ENCODE peak calls at places on chromosomes 4 and X, in seven cellular contexts. One of them, this sample, is unnamed.

GRCh38 chr4:60128916-60129315 is 1071.2 kb upstream of the ADGRL3 start:
- DNase-seq in GM12878: no peak
- DNase-seq in HCT116: no peak
- DNase-seq in SK-N-SH: no peak
- DNase-seq in H1: no peak
- DNase-seq in HepG2: no peak
- DNase-seq in K562: no peak
- DNase-seq in this sample: no peak

GRCh38 chrX:40573763-40574162 is 7.0 kb upstream of the ATP6AP2 start:
- DNase-seq in H1: peak
- DNase-seq in HCT116: no peak
- DNase-seq in SK-N-SH: no peak
- DNase-seq in HepG2: peak
- DNase-seq in GM12878: no peak
- DNase-seq in K562: no peak
- DNase-seq in this sample: peak

GRCh38 chr4:1048781-1049590 is 37.6 kb downstream of the FGFRL1 start:
- DNase-seq in SK-N-SH: peak
- DNase-seq in K562: no peak
- DNase-seq in H1: peak
- DNase-seq in HepG2: no peak
- DNase-seq in HCT116: no peak
- DNase-seq in GM12878: no peak
- DNase-seq in this sample: no peak

GRCh38 chrX:139246295-139246694 is 284.2 kb upstream of the F9 start:
- DNase-seq in SK-N-SH: no peak
- DNase-seq in HCT116: no peak
- DNase-seq in K562: no peak
- DNase-seq in H1: no peak
- DNase-seq in GM12878: no peak
- DNase-seq in HepG2: no peak
- DNase-seq in this sample: no peak

GRCh38 chrX:9794495-9794894 is 8.3 kb downstream of the SHROOM2 start:
- DNase-seq in HCT116: no peak
- DNase-seq in SK-N-SH: no peak
- DNase-seq in HepG2: no peak
- DNase-seq in K562: no peak
- DNase-seq in GM12878: no peak
- DNase-seq in H1: no peak
- DNase-seq in this sample: no peak

GRCh38 chr4:15868065-15868464 is 70.5 kb downstream of the FGFBP1 start:
- DNase-seq in GM12878: no peak
- DNase-seq in K562: no peak
- DNase-seq in HepG2: no peak
- DNase-seq in SK-N-SH: no peak
- DNase-seq in H1: no peak
- DNase-seq in HCT116: no peak
- DNase-seq in this sample: no peak

GRCh38 chr4:1805493-1806222 is 12.6 kb downstream of the FGFR3 start:
- DNase-seq in HepG2: no peak
- DNase-seq in K562: no peak
- DNase-seq in HCT116: no peak
- DNase-seq in SK-N-SH: no peak
- DNase-seq in GM12878: no peak
- DNase-seq in H1: no peak
- DNase-seq in this sample: no peak

GRCh38 chrX:119775517-119776238 is 15.8 kb downstream of the RPL39 start:
- DNase-seq in GM12878: no peak
- DNase-seq in H1: no peak
- DNase-seq in K562: no peak
- DNase-seq in HCT116: no peak
- DNase-seq in HepG2: no peak
- DNase-seq in SK-N-SH: no peak
- DNase-seq in this sample: no peak

GRCh38 chrX:19121898-19122640 is at the start of gene ADGRG2:
- DNase-seq in SK-N-SH: peak
- DNase-seq in H1: peak
- DNase-seq in GM12878: no peak
- DNase-seq in K562: no peak
- DNase-seq in HepG2: no peak
- DNase-seq in HCT116: no peak
- DNase-seq in this sample: peak

GRCh38 chrX:154378059-154378798 is 866 bp upstream of the EMD start:
- DNase-seq in HepG2: no peak
- DNase-seq in K562: peak
- DNase-seq in H1: no peak
- DNase-seq in HCT116: no peak
- DNase-seq in GM12878: no peak
- DNase-seq in SK-N-SH: peak
- DNase-seq in this sample: peak

GRCh38 chr4:73437558-73437956 is 1.5 kb downstream of the AFP start:
- DNase-seq in HepG2: no peak
- DNase-seq in SK-N-SH: no peak
- DNase-seq in HCT116: no peak
- DNase-seq in GM12878: no peak
- DNase-seq in H1: no peak
- DNase-seq in K562: no peak
- DNase-seq in this sample: no peak

GRCh38 chr4:109589119-109589518 is 29.1 kb downstream of the MCUB start:
- DNase-seq in HepG2: no peak
- DNase-seq in SK-N-SH: no peak
- DNase-seq in K562: no peak
- DNase-seq in GM12878: no peak
- DNase-seq in H1: no peak
- DNase-seq in HCT116: no peak
- DNase-seq in this sample: no peak

GRCh38 chr4:183602444-183603102 is 56.4 kb downstream of the RWDD4 start:
- DNase-seq in HCT116: no peak
- DNase-seq in K562: no peak
- DNase-seq in H1: peak
- DNase-seq in SK-N-SH: no peak
- DNase-seq in GM12878: no peak
- DNase-seq in HepG2: no peak
- DNase-seq in this sample: no peak

GRCh38 chr4:54333657-54334056 is 104.6 kb downstream of the PDGFRA start:
- DNase-seq in SK-N-SH: no peak
- DNase-seq in H1: no peak
- DNase-seq in K562: no peak
- DNase-seq in GM12878: no peak
- DNase-seq in HepG2: no peak
- DNase-seq in HCT116: no peak
- DNase-seq in this sample: no peak
- TF ChIP-seq JUND in SK-N-SH: no peak
- TF ChIP-seq JUND in H1: no peak
- TF ChIP-seq JUND in K562: no peak
- TF ChIP-seq JUND in GM12878: no peak
- TF ChIP-seq JUND in HepG2: no peak
- TF ChIP-seq JUND in HCT116: no peak
- TF ChIP-seq JUND in this sample: no peak

GRCh38 chr4:3829211-3829953 is 63.2 kb downstream of the ADRA2C start:
- DNase-seq in GM12878: no peak
- DNase-seq in HCT116: no peak
- DNase-seq in K562: no peak
- DNase-seq in HepG2: no peak
- DNase-seq in SK-N-SH: no peak
- DNase-seq in H1: no peak
- DNase-seq in this sample: no peak
- TF ChIP-seq JUND in GM12878: no peak
- TF ChIP-seq JUND in HCT116: no peak
- TF ChIP-seq JUND in K562: no peak
- TF ChIP-seq JUND in HepG2: peak
- TF ChIP-seq JUND in SK-N-SH: no peak
- TF ChIP-seq JUND in H1: no peak
- TF ChIP-seq JUND in this sample: no peak

GRCh38 chr4:26238782-26239647 is 81.8 kb upstream of the RBPJ start:
- DNase-seq in H1: no peak
- DNase-seq in SK-N-SH: no peak
- DNase-seq in HCT116: no peak
- DNase-seq in GM12878: no peak
- DNase-seq in K562: no peak
- DNase-seq in HepG2: peak
- DNase-seq in this sample: no peak
- TF ChIP-seq JUND in H1: no peak
- TF ChIP-seq JUND in SK-N-SH: peak
- TF ChIP-seq JUND in HCT116: no peak
- TF ChIP-seq JUND in GM12878: no peak
- TF ChIP-seq JUND in K562: no peak
- TF ChIP-seq JUND in HepG2: no peak
- TF ChIP-seq JUND in this sample: no peak

GRCh38 chr4:118173956-118174355 is 139.7 kb downstream of the NDST3 start:
- DNase-seq in K562: no peak
- DNase-seq in HCT116: no peak
- DNase-seq in H1: no peak
- DNase-seq in GM12878: no peak
- DNase-seq in HepG2: no peak
- DNase-seq in SK-N-SH: no peak
- DNase-seq in this sample: no peak
- TF ChIP-seq JUND in K562: no peak
- TF ChIP-seq JUND in HCT116: no peak
- TF ChIP-seq JUND in H1: no peak
- TF ChIP-seq JUND in GM12878: no peak
- TF ChIP-seq JUND in HepG2: no peak
- TF ChIP-seq JUND in SK-N-SH: no peak
- TF ChIP-seq JUND in this sample: no peak

GRCh38 chr4:150302553-150302952 is 224.3 kb downstream of the DCLK2 start:
- DNase-seq in SK-N-SH: no peak
- DNase-seq in K562: peak
- DNase-seq in GM12878: no peak
- DNase-seq in HepG2: peak
- DNase-seq in H1: no peak
- DNase-seq in HCT116: peak
- DNase-seq in this sample: no peak

GRCh38 chr4:150297861-150298474 is 219.7 kb downstream of the DCLK2 start:
- DNase-seq in H1: no peak
- DNase-seq in HCT116: peak
- DNase-seq in SK-N-SH: peak
- DNase-seq in HepG2: peak
- DNase-seq in K562: peak
- DNase-seq in GM12878: peak
- DNase-seq in this sample: peak
- TF ChIP-seq JUND in H1: no peak
- TF ChIP-seq JUND in HCT116: no peak
- TF ChIP-seq JUND in SK-N-SH: no peak
- TF ChIP-seq JUND in HepG2: no peak
- TF ChIP-seq JUND in K562: no peak
- TF ChIP-seq JUND in GM12878: no peak
- TF ChIP-seq JUND in this sample: no peak

GRCh38 chr4:71571346-71571745 is 212.5 kb downstream of the GC start:
- DNase-seq in HepG2: no peak
- DNase-seq in K562: no peak
- DNase-seq in HCT116: no peak
- DNase-seq in H1: no peak
- DNase-seq in SK-N-SH: no peak
- DNase-seq in GM12878: no peak
- DNase-seq in this sample: no peak
- TF ChIP-seq JUND in HepG2: no peak
- TF ChIP-seq JUND in K562: no peak
- TF ChIP-seq JUND in HCT116: no peak
- TF ChIP-seq JUND in H1: no peak
- TF ChIP-seq JUND in SK-N-SH: no peak
- TF ChIP-seq JUND in GM12878: no peak
- TF ChIP-seq JUND in this sample: no peak

DNA sequence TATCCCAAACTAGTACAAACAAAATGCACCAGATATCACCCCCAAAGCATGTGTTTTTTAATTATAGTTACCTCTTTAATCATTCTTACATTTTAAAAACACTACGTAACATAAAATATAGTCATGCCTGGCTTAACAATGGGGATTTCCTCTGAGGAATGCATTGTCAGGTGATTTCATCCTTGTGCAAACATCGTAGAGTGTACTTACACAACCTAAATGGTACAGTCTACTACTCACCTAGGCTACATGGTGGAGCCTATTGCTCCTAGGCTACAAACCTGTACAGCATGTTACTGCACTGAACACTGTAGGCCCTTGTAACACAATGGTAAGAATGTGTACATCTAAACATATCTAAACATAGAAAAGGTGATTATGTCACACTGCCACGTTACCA is 208.6 kb downstream of the SPOCK3 start:
- DNase-seq in HCT116: no peak
- DNase-seq in H1: no peak
- DNase-seq in SK-N-SH: no peak
- DNase-seq in HepG2: peak
- DNase-seq in K562: no peak
- DNase-seq in GM12878: no peak
- DNase-seq in this sample: no peak
- TF ChIP-seq JUND in HCT116: no peak
- TF ChIP-seq JUND in H1: no peak
- TF ChIP-seq JUND in SK-N-SH: no peak
- TF ChIP-seq JUND in HepG2: no peak
- TF ChIP-seq JUND in K562: no peak
- TF ChIP-seq JUND in GM12878: no peak
- TF ChIP-seq JUND in this sample: no peak

DNA sequence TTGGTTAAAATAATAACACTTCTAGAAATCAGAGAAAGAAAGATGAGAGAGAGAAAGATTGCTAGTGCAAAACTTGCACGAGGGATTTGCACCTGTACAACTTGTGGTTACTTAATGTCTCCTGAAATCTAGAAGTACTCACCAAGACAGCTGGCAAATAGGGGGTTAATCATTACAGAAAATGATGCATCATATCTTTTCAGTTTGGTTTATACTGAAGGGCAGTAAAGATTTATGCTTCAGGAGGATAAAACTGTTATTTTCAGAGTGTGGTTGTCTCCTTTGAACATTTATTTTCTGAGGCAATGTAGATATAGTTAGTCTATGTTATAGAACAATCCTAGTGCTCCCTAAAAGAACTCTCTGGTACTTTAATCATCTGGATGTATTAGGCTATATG is 13.2 kb downstream of the ATOH1 start:
- DNase-seq in HCT116: no peak
- DNase-seq in GM12878: no peak
- DNase-seq in K562: no peak
- DNase-seq in H1: no peak
- DNase-seq in HepG2: no peak
- DNase-seq in SK-N-SH: no peak
- DNase-seq in this sample: no peak
- TF ChIP-seq JUND in HCT116: no peak
- TF ChIP-seq JUND in GM12878: no peak
- TF ChIP-seq JUND in K562: no peak
- TF ChIP-seq JUND in H1: no peak
- TF ChIP-seq JUND in HepG2: no peak
- TF ChIP-seq JUND in SK-N-SH: no peak
- TF ChIP-seq JUND in this sample: no peak

DNA sequence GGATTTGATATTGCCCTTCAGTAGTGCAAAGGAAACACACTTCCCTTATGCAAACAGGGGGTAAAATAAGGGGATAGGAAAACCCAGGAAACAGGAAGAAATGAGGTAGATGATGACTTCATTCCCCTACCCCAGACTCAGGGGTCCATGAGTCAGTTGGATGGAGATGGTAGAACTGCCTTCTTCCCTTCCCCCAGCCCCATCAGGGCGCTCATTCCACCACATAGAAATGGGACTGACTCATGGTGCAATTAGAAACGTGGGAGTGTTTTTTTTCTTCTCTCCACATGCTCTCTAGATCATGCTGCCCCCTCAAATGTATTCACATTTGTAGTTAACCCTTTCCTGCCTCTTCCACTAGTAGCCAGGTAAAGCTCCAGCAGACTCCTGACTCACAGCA is 23.1 kb upstream of the ARMCX2 start:
- DNase-seq in GM12878: no peak
- DNase-seq in HCT116: no peak
- DNase-seq in HepG2: no peak
- DNase-seq in H1: no peak
- DNase-seq in SK-N-SH: no peak
- DNase-seq in K562: no peak
- DNase-seq in this sample: no peak
- TF ChIP-seq JUND in GM12878: no peak
- TF ChIP-seq JUND in HCT116: no peak
- TF ChIP-seq JUND in HepG2: no peak
- TF ChIP-seq JUND in H1: no peak
- TF ChIP-seq JUND in SK-N-SH: no peak
- TF ChIP-seq JUND in K562: no peak
- TF ChIP-seq JUND in this sample: no peak

This sample was measured in T47D.